ENCODE peak calls at places on chromosomes 2 and 18, in five cellular contexts. L is GM12878, Q is HCT116, W is prostate gland, P is Panc1. S is an unnamed sample.
A peak's percentile ranks its signal among the peaks of the same experiment; 100 is the strongest.

GRCh38 chr2:69693059-69693458 is 48.9 kb upstream of the ANXA4 start:
- DNase-seq in L (no peak), Q (no peak), W (no peak), P (no peak), S (peak; percentile 56)

GRCh38 chr2:233244818-233245217 is 6.7 kb upstream of the ATG16L1 start:
- DNase-seq in L (no peak), Q (peak; percentile 31), W (no peak), P (no peak), S (no peak)

GRCh38 chr2:186603208-186603765 is 13.4 kb downstream of the ITGAV start:
- DNase-seq in L (no peak), Q (no peak), W (no peak), P (no peak), S (no peak)

GRCh38 chr18:46301571-46301970 is 197.4 kb downstream of the HAUS1 start:
- DNase-seq in L (no peak), Q (no peak), W (no peak), P (no peak), S (no peak)

GRCh38 chr2:290090-290722 is 2.3 kb upstream of the ALKAL2 start:
- DNase-seq in L (no peak), Q (no peak), W (peak; percentile 69), P (peak; percentile 45), S (peak; percentile 76)

GRCh38 chr18:67589325-67589724 is 72.8 kb upstream of the DSEL start:
- DNase-seq in L (no peak), Q (no peak), W (no peak), P (no peak), S (no peak)

GRCh38 chr2:73031095-73031678 is 40.3 kb downstream of the SFXN5 start:
- DNase-seq in L (no peak), Q (no peak), W (no peak), P (no peak), S (no peak)

GRCh38 chr18:45958027-45958426 is 9.1 kb downstream of the EPG5 start:
- DNase-seq in L (no peak), Q (no peak), W (no peak), P (no peak), S (no peak)

GRCh38 chr2:218988650-218989049 is 3.7 kb upstream of the FEV start:
- DNase-seq in L (no peak), Q (no peak), W (no peak), P (no peak), S (no peak)

GRCh38 chr2:213011505-213011904 is 139.9 kb downstream of the IKZF2 start:
- DNase-seq in L (no peak), Q (no peak), W (no peak), P (no peak), S (no peak)
- TF ChIP-seq POLR2AphosphoS5 in L (peak; percentile 46), Q (no peak), W (no peak), P (no peak), S (no peak)

GRCh38 chr18:42281124-42281523 is 326.1 kb downstream of the PIK3C3 start:
- DNase-seq in L (no peak), Q (no peak), W (no peak), P (no peak), S (no peak)

GRCh38 chr18:42275949-42276730 is 321.1 kb downstream of the PIK3C3 start:
- DNase-seq in L (no peak), Q (no peak), W (no peak), P (no peak), S (no peak)

GRCh38 chr18:42287047-42287446 is 332.0 kb downstream of the PIK3C3 start:
- DNase-seq in L (no peak), Q (no peak), W (no peak), P (no peak), S (no peak)

DNA sequence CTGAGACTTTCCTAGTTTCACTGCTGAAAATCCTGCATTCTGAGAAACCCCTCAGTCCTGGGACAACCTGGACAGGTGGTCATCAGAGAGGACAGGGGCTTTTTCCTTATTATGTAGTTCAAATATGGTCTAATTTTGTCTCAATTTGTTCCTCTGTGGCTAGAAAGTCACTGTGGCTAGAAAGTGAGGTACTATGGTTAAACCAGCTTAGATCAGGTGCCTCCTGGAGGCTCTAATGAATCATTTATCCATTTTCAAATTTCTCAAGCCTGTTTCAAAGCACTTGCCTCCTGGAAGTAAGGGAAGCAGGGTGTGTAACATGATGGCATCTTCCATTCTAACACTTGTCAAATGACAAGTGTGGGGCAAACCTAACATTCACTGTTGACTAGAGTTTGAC is 326.8 kb downstream of the PIK3C3 start:
- DNase-seq in L (no peak), Q (no peak), W (no peak), P (no peak), S (no peak)
- TF ChIP-seq POLR2AphosphoS5 in L (no peak), Q (no peak), W (no peak), P (no peak), S (no peak)

DNA sequence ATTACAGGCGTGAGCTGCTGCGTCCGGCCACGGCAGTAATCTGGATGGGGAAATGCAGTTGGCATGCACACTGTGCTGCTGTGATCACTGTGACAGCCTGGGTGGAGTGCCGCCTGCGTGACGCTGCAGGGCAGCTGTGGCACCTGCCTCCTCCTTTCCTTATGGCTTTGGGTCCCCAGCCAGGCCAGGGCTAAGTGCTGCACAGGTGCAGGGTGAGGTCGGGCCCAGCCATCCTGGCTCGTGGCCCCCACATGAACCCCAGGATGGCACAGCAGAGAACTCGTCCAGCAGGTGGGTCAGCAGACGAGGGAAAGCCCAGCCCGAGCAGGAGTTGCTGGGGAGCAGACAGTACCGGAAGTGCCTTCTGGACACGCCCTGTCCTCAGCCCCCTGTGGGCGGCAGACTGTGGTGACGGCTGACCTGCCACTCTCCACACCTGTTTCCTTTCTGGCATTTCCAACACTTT is 17.1 kb downstream of the HS1BP3 start:
- DNase-seq in L (no peak), Q (no peak), W (peak; percentile 75), P (no peak), S (no peak)
- TF ChIP-seq POLR2AphosphoS5 in L (no peak), Q (no peak), W (peak; percentile 67), P (no peak), S (no peak)

DNA sequence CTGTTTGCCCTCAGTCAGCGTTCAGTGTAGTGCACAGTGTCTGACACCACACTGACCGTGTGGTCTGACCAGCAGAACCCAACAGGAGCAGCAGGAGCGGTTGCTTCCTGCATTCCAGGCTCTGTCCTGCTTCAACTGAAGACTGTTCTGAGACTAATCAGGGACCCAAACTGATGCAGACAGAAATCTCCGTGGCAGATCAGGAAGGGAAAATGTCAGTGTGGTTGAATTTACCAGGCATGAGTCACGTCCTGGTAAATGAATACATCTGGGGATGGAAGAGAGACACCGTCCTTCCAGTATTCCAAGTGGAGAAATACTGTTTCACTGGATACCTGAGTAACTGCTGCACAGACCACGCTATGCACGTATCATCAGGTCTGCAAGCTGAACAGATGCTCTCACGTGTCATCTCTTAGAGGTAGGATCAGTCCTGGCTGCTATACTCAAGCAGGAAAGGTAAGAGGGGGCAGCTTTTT is 223.6 kb upstream of the EPAS1 start:
- DNase-seq in L (no peak), Q (peak; percentile 44), W (no peak), P (peak; percentile 48), S (peak; percentile 39)
- TF ChIP-seq POLR2AphosphoS5 in L (no peak), Q (peak; percentile 16), W (peak; percentile 22), P (no peak), S (no peak)

GRCh38 chr2:33371304-33372090 is 105.0 kb upstream of the RASGRP3 start:
- DNase-seq in L (no peak), Q (no peak), W (no peak), P (no peak), S (no peak)

GRCh38 chr2:33365264-33365663 is 111.2 kb upstream of the RASGRP3 start:
- DNase-seq in L (no peak), Q (no peak), W (no peak), P (no peak), S (no peak)

GRCh38 chr2:33370886-33371285 is 105.6 kb upstream of the RASGRP3 start:
- DNase-seq in L (no peak), Q (no peak), W (no peak), P (no peak), S (no peak)

GRCh38 chr2:33363599-33364300 is 112.7 kb upstream of the RASGRP3 start:
- DNase-seq in L (no peak), Q (no peak), W (no peak), P (no peak), S (no peak)

GRCh38 chr2:33366473-33366872 is 110.0 kb upstream of the RASGRP3 start:
- DNase-seq in L (no peak), Q (no peak), W (peak; percentile 33), P (no peak), S (no peak)
- TF ChIP-seq POLR2AphosphoS5 in L (no peak), Q (no peak), W (peak; percentile 21), P (no peak), S (no peak)

GRCh38 chr2:201969938-201970785 is 63.5 kb upstream of the FZD7 start:
- DNase-seq in L (no peak), Q (no peak), W (no peak), P (no peak), S (no peak)
- TF ChIP-seq POLR2AphosphoS5 in L (no peak), Q (no peak), W (no peak), P (no peak), S (no peak)

DNA sequence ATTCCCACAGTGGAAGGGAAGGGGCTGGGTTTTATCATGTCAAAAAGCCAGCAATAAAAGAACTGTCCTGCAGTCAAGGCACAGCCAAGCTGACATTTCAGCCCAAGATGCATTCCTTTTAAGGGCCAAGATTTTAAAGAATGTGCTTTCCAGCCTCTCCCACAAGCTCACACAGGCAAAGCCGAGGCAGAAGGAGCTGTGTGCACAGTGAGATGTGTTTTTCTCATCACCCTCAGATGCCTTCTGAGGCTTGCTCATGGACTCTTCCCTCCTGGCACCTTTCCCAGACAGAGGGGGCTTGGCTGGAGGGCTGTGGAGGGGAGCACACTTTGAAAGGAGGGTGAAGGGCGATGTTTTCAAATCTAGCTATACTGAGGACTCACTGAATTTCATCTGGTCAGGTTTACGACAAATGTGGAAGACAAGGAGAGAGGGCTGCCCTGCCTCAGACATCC is 97.7 kb upstream of the KLHL29 start:
- DNase-seq in L (no peak), Q (no peak), W (peak; percentile 43), P (no peak), S (no peak)
- TF ChIP-seq POLR2AphosphoS5 in L (no peak), Q (no peak), W (peak; percentile 69), P (no peak), S (no peak)

S was measured in HepG2.